ENCODE peak calls at places on chromosomes 7 and 10, in four cellular contexts. F is vagina, H is hepatocyte, V is psoas muscle. P is an unnamed sample. For H3K4me1, the result is how much of the 10 kb centered on the place peaks cover.

GRCh38 chr7:24773646-24774045 is 16.4 kb upstream of the GSDME start:
- DNase-seq in H (no peak), V (no peak), F (no peak), P (no peak)

GRCh38 chr10:100642295-100642994 is 102.9 kb upstream of the PAX2 start:
- DNase-seq in V (no peak), F (no peak), H (no peak), P (no peak)

GRCh38 chr10:62960416-62960815 is 144.2 kb upstream of the EGR2 start:
- DNase-seq in H (no peak), F (no peak), V (no peak), P (no peak)

GRCh38 chr7:5470721-5471311 is 47.2 kb upstream of the TNRC18 start:
- DNase-seq in H (no peak), V (no peak), F (no peak), P (no peak)

GRCh38 chr7:100008525-100008924 is 6.9 kb upstream of the ZKSCAN1 start:
- DNase-seq in H (peak), V (no peak), F (no peak), P (peak)

GRCh38 chr7:120337308-120337907 is 64.4 kb downstream of the KCND2 start:
- DNase-seq in V (no peak), F (no peak), H (peak), P (no peak)

GRCh38 chr10:34189830-34190229 is 625.3 kb downstream of the PARD3 start:
- DNase-seq in H (no peak), V (no peak), F (no peak), P (no peak)

GRCh38 chr10:80187465-80188409 is 17.6 kb downstream of the ANXA11 start:
- DNase-seq in H (no peak), F (no peak), V (no peak), P (peak)

GRCh38 chr7:2387897-2388636 is 15.3 kb upstream of the CHST12 start:
- DNase-seq in F (no peak), V (peak), H (no peak), P (no peak)

GRCh38 chr7:115449689-115450088 is 527.8 kb downstream of the MDFIC start:
- DNase-seq in F (no peak), V (no peak), H (no peak), P (no peak)

GRCh38 chr10:129545257-129545656 is 78.2 kb downstream of the MGMT start:
- DNase-seq in F (no peak), H (peak), V (no peak), P (no peak)

GRCh38 chr7:128027485-128027980 is 3.7 kb downstream of the LRRC4 start:
- DNase-seq in V (no peak), F (no peak), H (peak), P (no peak)

GRCh38 chr10:10677479-10677878 is 340.2 kb upstream of the CELF2 start:
- DNase-seq in F (no peak), H (peak), V (peak), P (peak)

GRCh38 chr10:96830511-96831199 is 1.4 kb upstream of the LCOR start:
- DNase-seq in H (peak), F (no peak), V (no peak), P (peak)

GRCh38 chr7:108407674-108408073 is 48.6 kb downstream of the NRCAM start:
- DNase-seq in F (no peak), H (no peak), V (no peak), P (no peak)

GRCh38 chr10:27041196-27041595 is 59.1 kb downstream of the ANKRD26 start:
- DNase-seq in F (no peak), H (no peak), V (no peak), P (no peak)
- H3K4me1 ChIP-seq in F (under half), H (under half), V (under half), P (under half)

GRCh38 chr7:97442-97841 is 94.9 kb upstream of the FAM20C start:
- DNase-seq in V (no peak), H (no peak), F (no peak), P (peak)

GRCh38 chr7:96861-97260 is 95.5 kb upstream of the FAM20C start:
- DNase-seq in F (no peak), H (no peak), V (no peak), P (no peak)

GRCh38 chr7:95180-95862 is 97.0 kb upstream of the FAM20C start:
- DNase-seq in V (no peak), F (no peak), H (no peak), P (no peak)

GRCh38 chr7:94251-94801 is 98.0 kb upstream of the FAM20C start:
- DNase-seq in F (no peak), V (no peak), H (no peak), P (no peak)

GRCh38 chr7:95863-96260 is 96.5 kb upstream of the FAM20C start:
- DNase-seq in H (no peak), V (no peak), F (no peak), P (no peak)
- H3K4me1 ChIP-seq in H (under half), V (under half), F (under half), P (under half)

GRCh38 chr7:155518633-155519032 is 27.7 kb downstream of the CNPY1 start:
- DNase-seq in V (no peak), F (no peak), H (no peak), P (no peak)
- H3K4me1 ChIP-seq in V (under half), F (under half), H (under half), P (under half)

GRCh38 chr10:92755725-92756124 is 66.0 kb downstream of the HHEX start:
- DNase-seq in F (no peak), H (no peak), V (no peak), P (no peak)

GRCh38 chr10:92756233-92757065 is 66.7 kb downstream of the HHEX start:
- DNase-seq in F (no peak), V (no peak), H (no peak), P (no peak)

GRCh38 chr10:92757720-92758119 is 68.0 kb downstream of the HHEX start:
- DNase-seq in F (no peak), H (no peak), V (no peak), P (no peak)

GRCh38 chr10:92758594-92758993 is 68.8 kb downstream of the HHEX start:
- DNase-seq in F (no peak), V (no peak), H (no peak), P (no peak)

DNA sequence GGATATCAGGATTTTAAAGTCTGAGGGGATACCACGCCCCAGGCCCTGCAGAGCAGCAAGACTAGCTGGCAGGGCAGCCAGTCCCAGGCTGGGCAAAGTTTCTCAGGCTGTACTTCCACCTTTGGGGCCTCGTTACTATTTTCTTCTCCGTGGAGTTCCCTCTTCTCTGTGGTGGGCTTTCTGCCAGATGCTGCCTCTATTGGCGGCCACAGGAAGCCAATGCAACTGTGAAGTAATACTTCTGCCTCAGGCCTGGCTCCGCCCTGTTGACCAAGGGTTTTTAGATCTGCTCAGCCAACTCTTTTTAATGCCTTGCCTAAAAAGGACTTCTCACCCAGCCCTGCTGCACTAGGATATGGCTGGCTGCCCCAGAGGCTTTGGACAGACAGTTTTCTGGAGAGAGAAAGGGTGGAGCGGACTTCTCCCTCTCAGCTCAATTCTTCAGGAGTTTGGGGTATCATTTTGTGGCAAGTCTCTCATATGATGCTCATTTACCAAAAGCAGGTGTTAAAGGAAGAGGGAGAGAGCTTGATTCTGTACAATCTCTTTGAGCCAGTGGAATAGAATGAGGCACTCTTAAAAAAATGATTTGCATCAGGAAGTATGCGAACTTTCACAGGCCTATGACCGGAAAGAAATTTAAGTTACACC is 67.4 kb downstream of the HHEX start:
- DNase-seq in F (no peak), H (peak), V (peak), P (peak)
- H3K4me1 ChIP-seq in F (under half), H (under half), V (under half), P (under half)